ENCODE peak calls at places on chromosome 17, in six cellular contexts. E, M, J, B, S and V are unnamed samples.

GRCh38 chr17:26774291-26775218 is 519.4 kb upstream of the WSB1 start:
- DNase-seq in E (no peak), M (no peak), J (no peak), B (no peak), S (no peak), V (no peak)

GRCh38 chr17:49748791-49749190 is 15.1 kb downstream of the FAM117A start:
- DNase-seq in E (no peak), M (peak), J (no peak), B (no peak), S (no peak), V (peak)

GRCh38 chr17:9512323-9513168 is 63.1 kb downstream of the STX8 start:
- DNase-seq in E (no peak), M (no peak), J (no peak), B (peak), S (no peak), V (no peak)

GRCh38 chr17:38591759-38592241 is 14.0 kb downstream of the SRCIN1 start:
- DNase-seq in E (no peak), M (no peak), J (no peak), B (no peak), S (no peak), V (peak)

GRCh38 chr17:9890124-9890523 is 14.9 kb downstream of the RCVRN start:
- DNase-seq in E (peak), M (no peak), J (peak), B (no peak), S (no peak), V (peak)

GRCh38 chr17:64441772-64442549 is 7.0 kb upstream of the MILR1 start:
- DNase-seq in E (no peak), M (no peak), J (no peak), B (peak), S (no peak), V (peak)

GRCh38 chr17:77528516-77529327 is 388.0 kb downstream of the SEC14L1 start:
- DNase-seq in E (peak), M (no peak), J (peak), B (no peak), S (no peak), V (no peak)

GRCh38 chr17:75932852-75933251 is 8.0 kb downstream of the FBF1 start:
- DNase-seq in E (no peak), M (no peak), J (no peak), B (no peak), S (no peak), V (no peak)

GRCh38 chr17:75271233-75271954 is 363 bp upstream of the MIF4GD start:
- DNase-seq in E (peak), M (peak), J (peak), B (peak), S (peak), V (peak)

GRCh38 chr17:17468217-17469010 is 8.4 kb upstream of the MED9 start:
- DNase-seq in E (no peak), M (no peak), J (no peak), B (no peak), S (no peak), V (no peak)

GRCh38 chr17:58530655-58531054 is 16.2 kb upstream of the MTMR4 start:
- DNase-seq in E (no peak), M (no peak), J (no peak), B (no peak), S (no peak), V (no peak)

GRCh38 chr17:66275651-66276050 is 26.8 kb upstream of the PRKCA start:
- DNase-seq in E (no peak), M (no peak), J (no peak), B (peak), S (no peak), V (no peak)

GRCh38 chr17:75737133-75737962 is 16.1 kb downstream of the ITGB4 start:
- DNase-seq in E (no peak), M (no peak), J (no peak), B (no peak), S (no peak), V (no peak)

GRCh38 chr17:57948555-57949420 is 6.4 kb downstream of the CUEDC1 start:
- DNase-seq in E (no peak), M (no peak), J (no peak), B (peak), S (no peak), V (peak)

GRCh38 chr17:39122982-39123381 is 28.5 kb downstream of the PLXDC1 start:
- DNase-seq in E (no peak), M (no peak), J (no peak), B (no peak), S (no peak), V (no peak)

GRCh38 chr17:38958326-38958725 is 8.9 kb downstream of the FBXO47 start:
- DNase-seq in E (no peak), M (no peak), J (no peak), B (peak), S (no peak), V (no peak)

GRCh38 chr17:83161298-83162034 is 82.1 kb downstream of the METRNL start:
- DNase-seq in E (no peak), M (no peak), J (no peak), B (peak), S (no peak), V (no peak)

GRCh38 chr17:14228903-14229302 is 7.8 kb downstream of the CDRT15 start:
- DNase-seq in E (no peak), M (no peak), J (no peak), B (peak), S (no peak), V (no peak)

GRCh38 chr17:33200587-33200986 is 92.5 kb downstream of the ASIC2 start:
- DNase-seq in E (no peak), M (no peak), J (no peak), B (peak), S (no peak), V (no peak)

GRCh38 chr17:2952174-2952845 is 111.1 kb downstream of the OR1D5 start:
- DNase-seq in E (no peak), M (no peak), J (no peak), B (no peak), S (no peak), V (no peak)

GRCh38 chr17:48247038-48247437 is 139.5 kb downstream of the SNX11 start:
- DNase-seq in E (no peak), M (no peak), J (no peak), B (no peak), S (no peak), V (no peak)

GRCh38 chr17:67624886-67625656 is 92.7 kb upstream of the NOL11 start:
- DNase-seq in E (peak), M (no peak), J (no peak), B (no peak), S (no peak), V (no peak)

GRCh38 chr17:66920426-66920825 is 44.1 kb upstream of the CACNG4 start:
- DNase-seq in E (no peak), M (no peak), J (no peak), B (no peak), S (no peak), V (no peak)

GRCh38 chr17:82434216-82434565 is 15.8 kb upstream of the OGFOD3 start:
- DNase-seq in E (no peak), M (peak), J (no peak), B (no peak), S (no peak), V (peak)

DNA sequence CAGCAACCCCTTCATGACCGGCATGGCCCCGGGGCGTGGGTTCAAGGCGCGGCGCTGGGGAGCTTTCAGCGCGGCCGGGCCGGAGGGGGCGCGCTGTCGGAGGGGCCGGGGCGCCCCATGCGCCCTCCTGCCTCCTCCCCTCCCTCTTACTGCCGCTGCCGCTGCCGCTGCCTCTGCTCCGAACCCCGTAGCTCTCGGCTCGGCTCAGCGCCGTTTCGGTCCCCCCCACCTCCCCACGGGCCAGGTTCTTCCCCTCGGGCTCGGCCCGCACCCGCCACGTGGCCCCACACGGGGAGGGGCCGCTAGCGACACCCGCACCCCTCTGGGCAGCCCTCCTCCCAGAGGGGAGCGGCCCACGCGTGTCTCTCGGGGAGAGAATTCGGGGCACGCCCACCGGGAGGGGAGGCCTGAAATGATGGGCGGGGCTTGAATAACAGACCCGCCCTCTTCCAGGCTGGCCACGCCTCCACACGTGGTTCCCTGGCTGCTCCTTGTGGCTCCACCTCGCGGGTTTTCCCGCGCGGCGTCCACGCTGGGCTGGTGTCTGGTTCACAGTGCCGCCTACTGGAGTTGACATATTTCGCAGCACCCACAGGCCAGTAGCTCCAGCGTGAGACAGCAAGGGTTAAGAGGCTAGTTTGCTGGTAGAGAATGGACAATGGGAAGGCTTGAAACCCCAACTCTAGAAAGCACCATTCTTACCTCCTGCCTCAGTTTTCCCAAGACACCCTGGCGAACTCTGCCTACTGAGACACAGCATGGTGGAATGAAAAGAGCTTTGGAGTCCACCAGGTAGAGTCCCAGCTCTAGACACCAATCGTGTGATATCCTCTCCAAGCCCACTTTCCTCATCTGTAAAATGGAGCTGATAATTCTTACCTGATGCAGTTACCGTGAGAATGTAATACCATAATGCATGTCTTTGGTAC is at the start of gene KCNH4:
- DNase-seq in E (peak), M (peak), J (no peak), B (peak), S (peak), V (peak)
- TF ChIP-seq CTCF in E (no peak), M (peak), J (peak), B (peak), S (no peak), V (peak)

GRCh38 chr17:11980813-11981212 is 16.5 kb downstream of the ZNF18 start:
- DNase-seq in E (no peak), M (no peak), J (no peak), B (no peak), S (no peak), V (no peak)
- TF ChIP-seq CTCF in E (no peak), M (no peak), J (peak), B (no peak), S (no peak), V (no peak)

GRCh38 chr17:44199553-44200477 is at the start of gene ATXN7L3:
- DNase-seq in E (peak), M (peak), J (peak), B (peak), S (peak), V (peak)

GRCh38 chr17:44200478-44201155 is 933 bp upstream of the ATXN7L3 start:
- DNase-seq in E (no peak), M (no peak), J (no peak), B (no peak), S (peak), V (no peak)

GRCh38 chr17:44198721-44199552 is 747 bp downstream of the ATXN7L3 start:
- DNase-seq in E (peak), M (peak), J (peak), B (peak), S (peak), V (peak)

GRCh38 chr17:44197107-44197506 is 2.6 kb downstream of the ATXN7L3 start:
- DNase-seq in E (no peak), M (no peak), J (no peak), B (no peak), S (no peak), V (no peak)

GRCh38 chr17:44197980-44198720 is 1.5 kb downstream of the ATXN7L3 start:
- DNase-seq in E (no peak), M (peak), J (no peak), B (peak), S (peak), V (peak)
- TF ChIP-seq CTCF in E (no peak), M (no peak), J (no peak), B (peak), S (no peak), V (peak)

DNA sequence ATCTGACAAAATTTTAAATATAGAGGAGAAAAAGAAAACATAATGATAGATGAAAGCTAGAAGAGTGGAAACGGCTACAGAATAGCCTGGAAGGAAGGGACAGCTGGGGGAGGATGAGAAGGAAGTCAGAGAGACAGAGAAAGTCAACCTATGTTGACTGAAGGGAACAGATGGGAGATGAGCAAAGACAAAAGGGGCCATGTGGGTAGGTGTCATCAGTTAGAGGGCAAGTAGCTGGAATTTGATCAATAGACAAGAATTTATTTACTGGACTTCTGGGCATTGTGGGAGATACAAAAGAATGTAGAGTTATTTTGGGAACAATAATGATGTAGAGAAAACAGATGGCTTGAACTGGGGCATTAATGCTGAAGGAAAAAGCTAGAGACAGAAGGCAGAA is 194.4 kb downstream of the ANKFN1 start:
- DNase-seq in E (no peak), M (no peak), J (no peak), B (no peak), S (no peak), V (no peak)
- TF ChIP-seq CTCF in E (no peak), M (no peak), J (no peak), B (no peak), S (no peak), V (no peak)

DNA sequence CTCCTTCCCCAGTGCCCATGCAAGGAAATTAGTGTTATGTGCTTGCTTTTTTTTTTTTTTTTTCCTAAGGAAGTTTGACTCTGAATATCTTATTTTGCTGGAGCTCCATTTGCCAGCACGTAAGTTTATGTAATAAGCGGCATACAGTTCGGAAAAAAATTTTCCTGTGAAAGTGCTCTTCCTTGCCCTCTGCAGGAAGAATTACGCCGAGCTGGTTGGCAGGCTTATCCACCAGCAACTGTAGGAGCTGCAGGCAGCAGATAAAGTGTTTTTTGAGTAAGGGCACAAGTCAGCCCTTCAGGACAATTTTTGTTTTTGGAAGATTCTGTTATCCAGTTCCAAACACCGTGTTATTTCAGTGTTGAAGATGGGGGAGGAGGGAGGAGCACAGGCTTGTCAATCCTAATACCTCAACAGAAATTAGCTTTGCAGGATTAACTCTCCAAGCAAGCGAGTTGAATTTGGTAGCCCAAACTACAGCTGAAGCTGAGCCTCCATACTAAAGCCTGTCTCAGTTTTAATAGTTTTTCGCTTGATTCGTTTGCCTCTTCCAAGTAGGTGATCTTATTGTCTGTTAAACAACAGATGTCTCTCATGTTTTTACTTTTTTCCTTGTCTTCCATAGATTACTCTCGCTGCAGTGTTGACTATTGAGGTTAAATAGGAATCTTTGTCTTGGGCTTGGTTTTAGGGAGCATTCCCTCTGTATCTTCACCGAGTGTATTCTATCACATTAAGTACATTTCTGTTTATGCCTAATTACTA is 1.1 kb downstream of the SPECC1 start:
- DNase-seq in E (no peak), M (no peak), J (no peak), B (peak), S (peak), V (peak)
- TF ChIP-seq CTCF in E (no peak), M (no peak), J (peak), B (peak), S (no peak), V (no peak)

DNA sequence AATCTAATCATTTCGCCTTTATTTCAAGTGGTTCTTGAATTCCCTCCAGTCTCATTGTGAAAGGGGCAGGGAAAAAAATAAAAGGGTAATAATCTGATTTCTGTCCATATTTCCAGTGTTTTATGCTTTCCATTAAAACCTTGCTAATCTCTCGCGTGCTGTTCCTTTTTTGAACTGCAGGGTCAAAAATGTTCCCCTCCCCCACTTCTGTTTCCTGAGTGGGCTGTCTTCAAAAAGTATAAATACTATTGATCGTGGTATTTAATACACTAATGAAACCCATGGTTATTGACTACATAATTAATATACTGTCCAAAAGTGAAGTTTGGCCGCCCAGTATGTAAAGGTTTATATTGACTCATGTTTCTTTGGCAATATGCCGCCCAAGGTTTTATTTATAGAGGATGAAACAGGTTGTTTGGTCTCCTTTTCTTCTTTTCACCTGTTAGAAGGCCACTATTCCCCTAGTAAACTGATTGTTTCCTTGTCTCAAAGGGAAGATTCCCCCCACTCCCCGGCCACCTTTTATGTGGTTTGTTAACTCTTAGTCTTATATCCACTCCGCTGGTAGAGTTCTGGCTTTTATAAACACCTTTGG is 69.7 kb downstream of the RPA1 start:
- DNase-seq in E (no peak), M (no peak), J (no peak), B (no peak), S (no peak), V (no peak)
- TF ChIP-seq CTCF in E (peak), M (no peak), J (peak), B (no peak), S (no peak), V (no peak)

DNA sequence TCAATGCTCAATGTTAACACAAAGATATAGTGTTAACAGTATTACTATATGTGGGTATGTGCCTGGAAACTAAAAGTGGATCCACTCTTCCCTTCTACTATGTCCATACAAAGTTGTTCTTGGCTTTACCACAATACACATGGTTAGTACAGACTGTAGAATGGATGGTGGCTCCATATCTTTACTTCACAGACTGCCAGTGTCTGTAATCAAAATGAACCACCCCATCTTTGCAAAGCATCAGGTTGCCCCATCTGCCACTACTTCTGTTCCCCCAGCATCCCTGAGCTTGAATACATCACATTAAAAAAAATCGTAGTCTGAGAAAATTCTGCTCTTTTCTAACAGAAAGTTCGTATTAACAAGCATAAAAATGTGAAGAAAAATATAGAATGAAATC is 30.0 kb downstream of the USP32 start:
- DNase-seq in E (no peak), M (no peak), J (no peak), B (no peak), S (no peak), V (no peak)
- TF ChIP-seq CTCF in E (no peak), M (no peak), J (no peak), B (no peak), S (no peak), V (no peak)

DNA sequence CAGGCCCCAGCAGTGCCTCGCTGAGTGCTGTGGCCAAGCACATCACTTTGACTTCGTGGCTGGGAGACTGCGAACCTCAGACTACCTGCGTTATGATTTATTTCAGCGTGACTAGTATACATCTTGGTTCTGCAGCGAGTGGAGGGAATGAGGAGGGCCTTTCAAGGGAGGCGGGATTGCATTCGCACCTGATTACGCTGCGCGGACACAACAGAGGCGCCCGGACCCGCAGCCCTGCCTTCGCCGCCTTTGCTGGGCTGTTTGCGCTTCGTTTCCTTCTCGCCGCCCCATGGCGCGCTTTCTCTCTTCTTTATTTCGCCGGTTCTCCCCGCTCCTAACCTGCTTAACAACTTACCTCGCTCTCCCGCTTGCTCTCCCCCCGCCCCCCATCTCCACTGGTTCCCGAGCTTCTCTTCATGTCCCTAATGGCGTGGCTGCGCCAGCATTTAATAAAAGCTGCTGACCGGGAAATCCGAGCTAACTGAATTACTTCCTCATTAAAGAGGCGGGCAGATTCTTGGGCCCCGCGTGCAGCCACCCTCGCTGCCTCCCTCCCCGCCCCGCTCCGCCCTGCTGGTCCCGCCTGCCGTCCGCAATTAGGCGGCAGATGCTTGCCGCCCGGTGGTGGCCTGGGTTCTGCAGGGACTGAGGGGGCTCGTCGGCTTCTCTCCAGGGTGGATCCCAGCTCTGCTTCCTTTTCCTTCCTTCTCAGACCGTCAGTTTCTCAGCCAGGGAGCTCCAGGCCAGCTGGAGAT is 257.6 kb upstream of the SDK2 start:
- DNase-seq in E (peak), M (no peak), J (peak), B (no peak), S (no peak), V (no peak)
- TF ChIP-seq CTCF in E (no peak), M (no peak), J (peak), B (no peak), S (no peak), V (no peak)